ENCODE peak calls at places on chromosome 17, in four cellular contexts. V is H1, E is GM12878, B is HepG2. K is an unnamed sample.

GRCh38 chr17:71441098-71441497 is 679.7 kb upstream of the SOX9 start:
- DNase-seq in V (no peak), B (no peak), E (no peak), K (no peak)

GRCh38 chr17:62906881-62907280 is 59.2 kb upstream of the TANC2 start:
- DNase-seq in B (no peak), V (no peak), E (no peak), K (no peak)

GRCh38 chr17:72466199-72466598 is 345.4 kb downstream of the SOX9 start:
- DNase-seq in E (peak; percentile 75), B (peak; percentile 48), V (no peak), K (no peak)

GRCh38 chr17:75832164-75832651 is 12.0 kb downstream of the UNC13D start:
- DNase-seq in B (no peak), V (peak; percentile 57), E (no peak), K (no peak)

GRCh38 chr17:74757502-74757901 is 9.1 kb downstream of the NHERF1 start:
- DNase-seq in E (no peak), B (no peak), V (no peak), K (peak; percentile 63)

GRCh38 chr17:3892095-3892998 is 506 bp downstream of the CAMKK1 start:
- DNase-seq in V (peak; percentile 77), E (no peak), B (peak; percentile 19), K (peak; percentile 86)

GRCh38 chr17:80931421-80932265 is 60.0 kb upstream of the CHMP6 start:
- DNase-seq in V (peak; percentile 72), E (no peak), B (no peak), K (no peak)

GRCh38 chr17:2253768-2254406 is 49.7 kb downstream of the SMG6 start:
- DNase-seq in B (no peak), V (no peak), E (peak; percentile 90), K (no peak)

GRCh38 chr17:82896071-82897000 is 56.5 kb upstream of the ZNF750 start:
- DNase-seq in V (no peak), B (no peak), E (no peak), K (no peak)

GRCh38 chr17:4721203-4722135 is 9.8 kb upstream of the MED11 start:
- DNase-seq in V (no peak), B (peak; percentile 95), E (no peak), K (no peak)

GRCh38 chr17:18257747-18258355 is 687 bp downstream of the FLII start:
- DNase-seq in V (no peak), B (peak; percentile 53), E (no peak), K (peak; percentile 93)

GRCh38 chr17:36592711-36593321 is 1.1 kb downstream of the DHRS11 start:
- DNase-seq in B (peak; percentile 41), E (no peak), V (no peak), K (no peak)

DNA sequence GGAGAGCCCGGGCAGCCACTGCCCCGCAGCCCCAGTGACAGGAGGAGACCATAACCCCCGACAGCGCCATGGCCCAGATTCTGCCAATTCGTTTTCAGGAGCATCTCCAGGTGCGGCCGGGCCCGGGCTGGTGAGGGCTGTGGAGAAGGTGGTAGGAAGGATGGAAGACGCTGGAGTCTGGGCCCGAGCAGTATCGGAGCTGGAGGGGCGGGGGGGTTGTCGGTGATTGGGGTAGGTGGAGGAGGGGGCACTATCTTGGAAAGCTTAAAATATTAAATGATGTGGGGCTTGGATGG is 317 bp downstream of the CLTC start:
- DNase-seq in V (no peak), B (no peak), E (no peak), K (no peak)
- TF ChIP-seq SIN3A in V (no peak), B (no peak), E (peak; percentile 9), K (no peak)

DNA sequence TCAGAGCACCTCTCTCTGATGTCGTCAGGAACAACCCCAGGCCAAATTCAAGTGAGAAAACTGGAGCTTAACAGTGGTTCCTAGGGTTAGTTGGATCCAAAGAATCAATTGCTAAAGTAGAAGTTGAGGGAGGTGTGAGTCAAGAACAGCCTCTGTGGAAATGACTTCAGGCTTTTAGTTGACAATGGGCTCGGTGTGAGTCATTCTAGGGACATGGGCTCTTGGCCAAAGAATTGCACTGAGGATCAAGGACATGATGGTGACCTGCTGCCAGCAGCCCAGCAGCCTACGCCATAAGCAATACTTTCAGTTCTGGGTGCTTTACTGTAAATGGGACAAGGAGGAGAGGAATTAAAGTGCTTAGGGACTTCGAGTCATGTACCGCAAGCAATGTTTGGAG is 32.1 kb upstream of the SMURF2 start:
- DNase-seq in B (peak; percentile 98), E (no peak), V (no peak), K (no peak)
- TF ChIP-seq TCF12 in B (no peak), E (no peak), V (no peak), K (peak; percentile 4)

GRCh38 chr17:73690581-73691135 is 46.4 kb upstream of the SDK2 start:
- DNase-seq in E (no peak), B (no peak), V (peak; percentile 47), K (peak; percentile 47)

GRCh38 chr17:73689596-73690275 is 45.5 kb upstream of the SDK2 start:
- DNase-seq in V (no peak), E (no peak), B (no peak), K (no peak)

GRCh38 chr17:73694491-73694890 is 50.2 kb upstream of the SDK2 start:
- DNase-seq in V (no peak), B (no peak), E (no peak), K (no peak)

GRCh38 chr17:73693016-73693545 is 48.8 kb upstream of the SDK2 start:
- DNase-seq in E (no peak), B (no peak), V (peak; percentile 41), K (no peak)

DNA sequence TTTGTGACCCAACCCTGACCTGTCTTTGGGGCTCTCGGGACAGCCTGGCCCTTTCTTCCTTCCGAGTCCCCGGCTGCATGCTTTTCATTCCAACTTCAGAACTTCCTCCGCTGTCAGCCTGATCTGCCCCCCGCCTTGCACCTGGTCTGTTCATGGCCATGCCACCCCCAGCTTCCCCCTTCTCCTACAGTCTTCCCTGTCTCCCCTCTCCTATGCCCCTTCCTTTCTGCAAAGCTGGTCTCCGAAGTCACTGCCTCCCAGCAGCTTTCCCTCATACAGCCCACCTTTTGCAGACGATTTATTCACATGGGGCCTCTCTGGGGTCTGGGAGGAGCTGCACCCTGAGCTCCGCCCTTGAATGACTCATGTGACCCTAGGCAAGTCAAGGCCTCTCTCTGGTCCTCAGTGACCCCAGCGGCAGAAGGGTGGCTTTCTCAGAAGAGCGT is 47.1 kb upstream of the SDK2 start:
- DNase-seq in V (peak; percentile 50), E (no peak), B (no peak), K (no peak)
- TF ChIP-seq SIN3A in V (no peak), E (no peak), B (no peak), K (no peak)

DNA sequence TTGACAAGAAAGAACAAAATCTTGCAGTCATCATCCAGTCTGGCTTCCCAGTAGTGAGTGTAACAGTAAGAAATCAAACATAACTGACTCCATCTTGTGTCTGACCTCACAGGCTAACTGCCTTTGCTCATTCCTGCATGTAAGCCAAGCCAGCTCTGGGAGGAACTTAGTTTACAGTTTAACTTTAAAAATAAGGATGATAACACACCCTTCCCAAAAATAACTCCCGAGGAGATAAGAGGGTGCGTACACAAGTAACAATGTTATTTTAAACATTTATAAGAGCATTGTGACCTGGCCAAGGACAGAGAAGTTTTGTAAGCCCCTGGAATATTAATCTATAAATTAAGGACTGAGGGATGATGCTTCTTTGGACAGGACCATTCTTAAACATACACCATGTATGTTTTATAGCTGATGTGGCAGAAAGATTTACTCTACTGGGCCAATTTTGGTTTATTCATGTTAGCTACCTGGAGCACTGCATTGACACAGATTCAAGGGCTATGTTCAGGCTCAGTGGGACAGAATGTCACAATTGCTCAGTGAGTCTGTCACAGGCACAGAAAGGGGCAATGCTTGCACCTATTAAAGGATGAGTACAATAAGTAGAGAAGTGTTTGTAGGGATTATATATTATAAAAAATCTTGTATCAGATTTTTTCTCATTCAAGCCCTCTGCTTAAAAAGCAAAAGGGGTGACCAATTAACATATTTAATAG is 344.1 kb downstream of the UTP18 start:
- DNase-seq in B (no peak), V (no peak), E (no peak), K (no peak)
- TF ChIP-seq TCF12 in B (no peak), V (no peak), E (no peak), K (no peak)

GRCh38 chr17:68698761-68699160 is 97.6 kb upstream of the FAM20A start:
- DNase-seq in V (no peak), E (no peak), B (no peak), K (no peak)
- TF ChIP-seq SIN3A in V (no peak), E (no peak), B (no peak), K (no peak)

GRCh38 chr17:34493903-34494302 is 85.5 kb upstream of the TMEM132E start:
- DNase-seq in B (no peak), V (no peak), E (no peak), K (no peak)
- TF ChIP-seq TCF12 in B (no peak), V (no peak), E (no peak), K (no peak)